ENCODE peak calls at places on chromosomes 12 and 14, in ten cellular contexts. N is pancreas; Y is transverse colon; S is stimulated activated CD8-positive, alpha-beta memory T cell treated with anti-CD3 and anti-CD28 coated beads, Interleukin-7, amount 100 ng/mL, for 4 hours; B is left cardiac atrium; V is psoas muscle; I is kidney epithelial cell; T is cardiac septum; M is SK-MEL-5; R is adrenal gland. J is an unnamed sample.

GRCh38 chr12:105860556-105861207 is 278.1 kb downstream of the NUAK1 start:
- DNase-seq in V (no peak), Y (no peak), B (no peak), S (no peak), M (no peak), N (no peak), T (no peak), I (no peak), R (no peak), J (no peak)

GRCh38 chr12:127883013-127883412 is 384.0 kb upstream of the TMEM132C start:
- DNase-seq in Y (no peak), M (no peak), S (no peak), I (no peak), N (no peak), V (no peak), T (no peak), B (no peak), R (no peak), J (no peak)

GRCh38 chr12:32106517-32107366 is at the start of gene BICD1:
- DNase-seq in M (peak), R (peak), V (peak), S (peak), T (peak), Y (peak), B (peak), N (peak), I (peak), J (peak)

GRCh38 chr12:51751657-51752056 is 96.9 kb downstream of the FIGNL2 start:
- DNase-seq in B (peak), V (no peak), S (no peak), Y (no peak), I (no peak), M (no peak), N (peak), R (no peak), T (no peak), J (no peak)

GRCh38 chr12:109596418-109597244 is 23.0 kb downstream of the MVK start:
- DNase-seq in M (no peak), S (no peak), I (no peak), Y (no peak), B (no peak), N (no peak), T (no peak), R (no peak), V (no peak), J (no peak)

GRCh38 chr14:34843011-34843554 is 32.1 kb downstream of the BAZ1A start:
- DNase-seq in M (peak), T (no peak), N (no peak), Y (no peak), I (peak), B (no peak), V (no peak), S (no peak), R (no peak), J (no peak)

GRCh38 chr12:92703777-92704176 is 988 bp downstream of the PLEKHG7 start:
- DNase-seq in B (no peak), V (no peak), R (no peak), M (no peak), I (no peak), Y (no peak), S (no peak), T (no peak), N (no peak), J (no peak)

GRCh38 chr14:30227871-30228270 is 300.2 kb upstream of the PRKD1 start:
- DNase-seq in B (no peak), T (no peak), S (no peak), V (peak), R (peak), N (no peak), I (peak), M (peak), Y (no peak), J (no peak)

GRCh38 chr12:122062832-122063690 is 15.5 kb upstream of the MLXIP start:
- DNase-seq in R (peak), T (no peak), Y (peak), N (peak), V (no peak), S (no peak), I (no peak), B (peak), M (peak), J (no peak)

J was measured in T-helper 9 cell.